ENCODE peak calls at places on chromosomes 6 and 20, in ten cellular contexts. One of them, this sample, is unnamed.

GRCh38 chr6:17707371-17707651 is 586 bp upstream of the NUP153 start:
- DNase-seq in NCI-H748 treated with DMSO at 0.1 percent for 48 hours: peak
- DNase-seq in NCI-H774: no peak
- DNase-seq in NCI-H446: no peak
- DNase-seq in A172: no peak
- DNase-seq in RWPE1: no peak
- DNase-seq in activated naive CD4-positive, alpha-beta T cell: no peak
- DNase-seq in iPS DF 6.9: no peak
- DNase-seq in NCI-H2081: no peak
- DNase-seq in anterior cingulate cortex: no peak
- DNase-seq in this sample: no peak

GRCh38 chr6:16256781-16257180 is 18.4 kb downstream of the GMPR start:
- DNase-seq in NCI-H748 treated with DMSO at 0.1 percent for 48 hours: no peak
- DNase-seq in NCI-H774: no peak
- DNase-seq in NCI-H446: no peak
- DNase-seq in A172: no peak
- DNase-seq in RWPE1: no peak
- DNase-seq in activated naive CD4-positive, alpha-beta T cell: no peak
- DNase-seq in iPS DF 6.9: no peak
- DNase-seq in NCI-H2081: no peak
- DNase-seq in anterior cingulate cortex: no peak
- DNase-seq in this sample: no peak

GRCh38 chr20:6704132-6704861 is 63.2 kb upstream of the BMP2 start:
- DNase-seq in NCI-H748 treated with DMSO at 0.1 percent for 48 hours: no peak
- DNase-seq in NCI-H774: no peak
- DNase-seq in NCI-H446: no peak
- DNase-seq in A172: no peak
- DNase-seq in RWPE1: no peak
- DNase-seq in activated naive CD4-positive, alpha-beta T cell: no peak
- DNase-seq in iPS DF 6.9: no peak
- DNase-seq in NCI-H2081: no peak
- DNase-seq in anterior cingulate cortex: no peak
- DNase-seq in this sample: no peak

GRCh38 chr20:36835453-36836198 is 40.3 kb upstream of the TLDC2 start:
- DNase-seq in NCI-H748 treated with DMSO at 0.1 percent for 48 hours: peak
- DNase-seq in NCI-H774: peak
- DNase-seq in NCI-H446: no peak
- DNase-seq in A172: peak
- DNase-seq in RWPE1: peak
- DNase-seq in activated naive CD4-positive, alpha-beta T cell: peak
- DNase-seq in iPS DF 6.9: peak
- DNase-seq in NCI-H2081: peak
- DNase-seq in anterior cingulate cortex: peak
- DNase-seq in this sample: peak

GRCh38 chr20:34246126-34246626 is 5.0 kb downstream of the ASIP start:
- DNase-seq in NCI-H748 treated with DMSO at 0.1 percent for 48 hours: no peak
- DNase-seq in NCI-H774: no peak
- DNase-seq in NCI-H446: no peak
- DNase-seq in A172: no peak
- DNase-seq in RWPE1: no peak
- DNase-seq in activated naive CD4-positive, alpha-beta T cell: no peak
- DNase-seq in iPS DF 6.9: no peak
- DNase-seq in NCI-H2081: no peak
- DNase-seq in anterior cingulate cortex: no peak
- DNase-seq in this sample: no peak

GRCh38 chr6:126293891-126294524 is 45.9 kb upstream of the CENPW start:
- DNase-seq in NCI-H748 treated with DMSO at 0.1 percent for 48 hours: no peak
- DNase-seq in NCI-H774: no peak
- DNase-seq in NCI-H446: no peak
- DNase-seq in A172: no peak
- DNase-seq in RWPE1: no peak
- DNase-seq in activated naive CD4-positive, alpha-beta T cell: no peak
- DNase-seq in iPS DF 6.9: no peak
- DNase-seq in NCI-H2081: no peak
- DNase-seq in anterior cingulate cortex: no peak
- DNase-seq in this sample: no peak

GRCh38 chr6:43797919-43798318 is 27.9 kb downstream of the VEGFA start:
- DNase-seq in NCI-H748 treated with DMSO at 0.1 percent for 48 hours: no peak
- DNase-seq in NCI-H774: no peak
- DNase-seq in NCI-H446: no peak
- DNase-seq in A172: no peak
- DNase-seq in RWPE1: no peak
- DNase-seq in activated naive CD4-positive, alpha-beta T cell: no peak
- DNase-seq in iPS DF 6.9: no peak
- DNase-seq in NCI-H2081: no peak
- DNase-seq in anterior cingulate cortex: no peak
- DNase-seq in this sample: no peak

GRCh38 chr20:18543932-18544331 is 23.3 kb upstream of the SMIM26 start:
- DNase-seq in NCI-H748 treated with DMSO at 0.1 percent for 48 hours: peak
- DNase-seq in NCI-H774: peak
- DNase-seq in NCI-H446: peak
- DNase-seq in A172: no peak
- DNase-seq in RWPE1: no peak
- DNase-seq in activated naive CD4-positive, alpha-beta T cell: no peak
- DNase-seq in iPS DF 6.9: no peak
- DNase-seq in NCI-H2081: peak
- DNase-seq in anterior cingulate cortex: no peak
- DNase-seq in this sample: no peak

GRCh38 chr6:157841211-157841840 is 18.3 kb downstream of the SNX9 start:
- DNase-seq in NCI-H748 treated with DMSO at 0.1 percent for 48 hours: no peak
- DNase-seq in NCI-H774: no peak
- DNase-seq in NCI-H446: no peak
- DNase-seq in A172: peak
- DNase-seq in RWPE1: peak
- DNase-seq in activated naive CD4-positive, alpha-beta T cell: no peak
- DNase-seq in iPS DF 6.9: no peak
- DNase-seq in NCI-H2081: no peak
- DNase-seq in anterior cingulate cortex: no peak
- DNase-seq in this sample: no peak

GRCh38 chr20:36542516-36543186 is 1.3 kb downstream of the MYL9 start:
- DNase-seq in NCI-H748 treated with DMSO at 0.1 percent for 48 hours: no peak
- DNase-seq in NCI-H774: no peak
- DNase-seq in NCI-H446: no peak
- DNase-seq in A172: no peak
- DNase-seq in RWPE1: no peak
- DNase-seq in activated naive CD4-positive, alpha-beta T cell: no peak
- DNase-seq in iPS DF 6.9: no peak
- DNase-seq in NCI-H2081: no peak
- DNase-seq in anterior cingulate cortex: no peak
- DNase-seq in this sample: no peak

GRCh38 chr6:110331816-110332215 is 26.3 kb downstream of the METTL24 start:
- DNase-seq in NCI-H748 treated with DMSO at 0.1 percent for 48 hours: no peak
- DNase-seq in NCI-H774: no peak
- DNase-seq in NCI-H446: peak
- DNase-seq in A172: no peak
- DNase-seq in RWPE1: no peak
- DNase-seq in activated naive CD4-positive, alpha-beta T cell: no peak
- DNase-seq in iPS DF 6.9: no peak
- DNase-seq in NCI-H2081: no peak
- DNase-seq in anterior cingulate cortex: no peak
- DNase-seq in this sample: no peak

GRCh38 chr20:57388953-57389694 is 2.1 kb upstream of the RBM38 start:
- DNase-seq in NCI-H748 treated with DMSO at 0.1 percent for 48 hours: peak
- DNase-seq in NCI-H774: peak
- DNase-seq in NCI-H446: no peak
- DNase-seq in A172: no peak
- DNase-seq in RWPE1: peak
- DNase-seq in activated naive CD4-positive, alpha-beta T cell: peak
- DNase-seq in iPS DF 6.9: no peak
- DNase-seq in NCI-H2081: no peak
- DNase-seq in anterior cingulate cortex: peak
- DNase-seq in this sample: no peak

GRCh38 chr6:11622156-11622555 is 84.6 kb downstream of the TMEM170B start:
- DNase-seq in NCI-H748 treated with DMSO at 0.1 percent for 48 hours: no peak
- DNase-seq in NCI-H774: no peak
- DNase-seq in NCI-H446: peak
- DNase-seq in A172: no peak
- DNase-seq in RWPE1: no peak
- DNase-seq in activated naive CD4-positive, alpha-beta T cell: no peak
- DNase-seq in iPS DF 6.9: no peak
- DNase-seq in NCI-H2081: no peak
- DNase-seq in anterior cingulate cortex: no peak
- DNase-seq in this sample: no peak

GRCh38 chr6:106064766-106065165 is 21.4 kb upstream of the PRDM1 start:
- DNase-seq in NCI-H748 treated with DMSO at 0.1 percent for 48 hours: no peak
- DNase-seq in NCI-H774: no peak
- DNase-seq in NCI-H446: no peak
- DNase-seq in A172: no peak
- DNase-seq in RWPE1: no peak
- DNase-seq in activated naive CD4-positive, alpha-beta T cell: no peak
- DNase-seq in iPS DF 6.9: no peak
- DNase-seq in NCI-H2081: no peak
- DNase-seq in anterior cingulate cortex: no peak
- DNase-seq in this sample: no peak

GRCh38 chr6:163707385-163708355 is 293.2 kb downstream of the QKI start:
- DNase-seq in NCI-H748 treated with DMSO at 0.1 percent for 48 hours: no peak
- DNase-seq in NCI-H774: no peak
- DNase-seq in NCI-H446: no peak
- DNase-seq in A172: peak
- DNase-seq in RWPE1: no peak
- DNase-seq in activated naive CD4-positive, alpha-beta T cell: no peak
- DNase-seq in iPS DF 6.9: no peak
- DNase-seq in NCI-H2081: no peak
- DNase-seq in anterior cingulate cortex: no peak
- DNase-seq in this sample: no peak

GRCh38 chr6:134168580-134169223 is 116.3 kb upstream of the SLC2A12 start:
- DNase-seq in NCI-H748 treated with DMSO at 0.1 percent for 48 hours: no peak
- DNase-seq in NCI-H774: no peak
- DNase-seq in NCI-H446: no peak
- DNase-seq in A172: no peak
- DNase-seq in RWPE1: no peak
- DNase-seq in activated naive CD4-positive, alpha-beta T cell: no peak
- DNase-seq in iPS DF 6.9: no peak
- DNase-seq in NCI-H2081: no peak
- DNase-seq in anterior cingulate cortex: no peak
- DNase-seq in this sample: no peak

GRCh38 chr20:50729925-50730764 is 1.2 kb upstream of the PARD6B start:
- DNase-seq in NCI-H748 treated with DMSO at 0.1 percent for 48 hours: no peak
- DNase-seq in NCI-H774: no peak
- DNase-seq in NCI-H446: no peak
- DNase-seq in A172: no peak
- DNase-seq in RWPE1: peak
- DNase-seq in activated naive CD4-positive, alpha-beta T cell: no peak
- DNase-seq in iPS DF 6.9: no peak
- DNase-seq in NCI-H2081: no peak
- DNase-seq in anterior cingulate cortex: no peak
- DNase-seq in this sample: no peak

GRCh38 chr6:42075159-42075838 is 25.0 kb downstream of the TAF8 start:
- DNase-seq in NCI-H748 treated with DMSO at 0.1 percent for 48 hours: peak
- DNase-seq in NCI-H774: peak
- DNase-seq in NCI-H446: peak
- DNase-seq in A172: peak
- DNase-seq in RWPE1: peak
- DNase-seq in activated naive CD4-positive, alpha-beta T cell: peak
- DNase-seq in iPS DF 6.9: no peak
- DNase-seq in NCI-H2081: peak
- DNase-seq in anterior cingulate cortex: peak
- DNase-seq in this sample: peak

GRCh38 chr6:84441456-84441855 is 214.0 kb upstream of the CEP162 start:
- DNase-seq in NCI-H748 treated with DMSO at 0.1 percent for 48 hours: no peak
- DNase-seq in NCI-H774: no peak
- DNase-seq in NCI-H446: no peak
- DNase-seq in A172: peak
- DNase-seq in RWPE1: no peak
- DNase-seq in activated naive CD4-positive, alpha-beta T cell: no peak
- DNase-seq in iPS DF 6.9: no peak
- DNase-seq in NCI-H2081: no peak
- DNase-seq in anterior cingulate cortex: no peak
- DNase-seq in this sample: no peak

GRCh38 chr6:127606131-127606562 is 29.2 kb downstream of the C6orf58 start:
- DNase-seq in NCI-H748 treated with DMSO at 0.1 percent for 48 hours: peak
- DNase-seq in NCI-H774: no peak
- DNase-seq in NCI-H446: peak
- DNase-seq in A172: peak
- DNase-seq in RWPE1: peak
- DNase-seq in activated naive CD4-positive, alpha-beta T cell: no peak
- DNase-seq in iPS DF 6.9: peak
- DNase-seq in NCI-H2081: peak
- DNase-seq in anterior cingulate cortex: no peak
- DNase-seq in this sample: no peak

GRCh38 chr6:53544050-53544499 is 826 bp downstream of the GCLC start:
- DNase-seq in NCI-H748 treated with DMSO at 0.1 percent for 48 hours: peak
- DNase-seq in NCI-H774: no peak
- DNase-seq in NCI-H446: no peak
- DNase-seq in A172: peak
- DNase-seq in RWPE1: peak
- DNase-seq in activated naive CD4-positive, alpha-beta T cell: no peak
- DNase-seq in iPS DF 6.9: no peak
- DNase-seq in NCI-H2081: no peak
- DNase-seq in anterior cingulate cortex: peak
- DNase-seq in this sample: no peak

GRCh38 chr6:114042267-114043075 is 71.5 kb upstream of the HDAC2 start:
- DNase-seq in NCI-H748 treated with DMSO at 0.1 percent for 48 hours: no peak
- DNase-seq in NCI-H774: no peak
- DNase-seq in NCI-H446: no peak
- DNase-seq in A172: no peak
- DNase-seq in RWPE1: no peak
- DNase-seq in activated naive CD4-positive, alpha-beta T cell: no peak
- DNase-seq in iPS DF 6.9: no peak
- DNase-seq in NCI-H2081: no peak
- DNase-seq in anterior cingulate cortex: no peak
- DNase-seq in this sample: no peak

GRCh38 chr6:33672808-33673207 is 38.7 kb downstream of the UQCC2 start:
- DNase-seq in NCI-H748 treated with DMSO at 0.1 percent for 48 hours: no peak
- DNase-seq in NCI-H774: no peak
- DNase-seq in NCI-H446: no peak
- DNase-seq in A172: peak
- DNase-seq in RWPE1: peak
- DNase-seq in activated naive CD4-positive, alpha-beta T cell: no peak
- DNase-seq in iPS DF 6.9: no peak
- DNase-seq in NCI-H2081: no peak
- DNase-seq in anterior cingulate cortex: no peak
- DNase-seq in this sample: no peak

GRCh38 chr20:53752971-53753879 is 159.6 kb upstream of the ZNF217 start:
- DNase-seq in NCI-H748 treated with DMSO at 0.1 percent for 48 hours: no peak
- DNase-seq in NCI-H774: no peak
- DNase-seq in NCI-H446: no peak
- DNase-seq in A172: peak
- DNase-seq in RWPE1: peak
- DNase-seq in activated naive CD4-positive, alpha-beta T cell: no peak
- DNase-seq in iPS DF 6.9: no peak
- DNase-seq in NCI-H2081: no peak
- DNase-seq in anterior cingulate cortex: no peak
- DNase-seq in this sample: no peak

GRCh38 chr6:33205172-33206026 is 944 bp downstream of the HSD17B8 start:
- DNase-seq in NCI-H748 treated with DMSO at 0.1 percent for 48 hours: no peak
- DNase-seq in NCI-H774: no peak
- DNase-seq in NCI-H446: no peak
- DNase-seq in A172: peak
- DNase-seq in RWPE1: peak
- DNase-seq in activated naive CD4-positive, alpha-beta T cell: no peak
- DNase-seq in iPS DF 6.9: no peak
- DNase-seq in NCI-H2081: no peak
- DNase-seq in anterior cingulate cortex: no peak
- DNase-seq in this sample: no peak

GRCh38 chr6:7542878-7543394 is 1.5 kb downstream of the DSP start:
- DNase-seq in NCI-H748 treated with DMSO at 0.1 percent for 48 hours: peak
- DNase-seq in NCI-H774: peak
- DNase-seq in NCI-H446: no peak
- DNase-seq in A172: peak
- DNase-seq in RWPE1: peak
- DNase-seq in activated naive CD4-positive, alpha-beta T cell: no peak
- DNase-seq in iPS DF 6.9: no peak
- DNase-seq in NCI-H2081: peak
- DNase-seq in anterior cingulate cortex: no peak
- DNase-seq in this sample: peak

GRCh38 chr20:36355469-36356171 is 49.5 kb downstream of the DLGAP4 start:
- DNase-seq in NCI-H748 treated with DMSO at 0.1 percent for 48 hours: no peak
- DNase-seq in NCI-H774: no peak
- DNase-seq in NCI-H446: peak
- DNase-seq in A172: peak
- DNase-seq in RWPE1: no peak
- DNase-seq in activated naive CD4-positive, alpha-beta T cell: no peak
- DNase-seq in iPS DF 6.9: no peak
- DNase-seq in NCI-H2081: no peak
- DNase-seq in anterior cingulate cortex: no peak
- DNase-seq in this sample: no peak